ENCODE peak calls at places on chromosomes 16 and 17, in four cellular contexts. X is Panc1, A is OCI-LY7, Y is fibroblast of lung. D is an unnamed sample. For H3K4me1, the result is how much of the 10 kb centered on the place peaks cover.

GRCh38 chr16:23504453-23505179 is 5.7 kb downstream of the GGA2 start:
- DNase-seq in X (peak), A (peak), Y (peak), D (peak)

GRCh38 chr17:14619821-14620220 is 318.9 kb downstream of the HS3ST3B1 start:
- DNase-seq in X (no peak), A (no peak), Y (no peak), D (no peak)

GRCh38 chr17:78127240-78127887 is 1.2 kb downstream of the TMC6 start:
- DNase-seq in X (no peak), A (peak), Y (no peak), D (no peak)

GRCh38 chr16:88975511-88976061 is 1.4 kb downstream of the CBFA2T3 start:
- DNase-seq in X (no peak), A (no peak), Y (no peak), D (no peak)

GRCh38 chr16:66919569-66920472 is 1.1 kb upstream of the CDH16 start:
- DNase-seq in X (no peak), A (no peak), Y (no peak), D (no peak)

GRCh38 chr17:77086433-77087010 is 54.2 kb upstream of the SEC14L1 start:
- DNase-seq in X (peak), A (peak), Y (peak), D (peak)

GRCh38 chr16:8183186-8184099 is 406.9 kb downstream of the TMEM114 start:
- DNase-seq in X (no peak), A (no peak), Y (no peak), D (no peak)

GRCh38 chr17:39538875-39539274 is 68.8 kb downstream of the NEUROD2 start:
- DNase-seq in X (no peak), A (no peak), Y (peak), D (no peak)

GRCh38 chr16:25596194-25596593 is 95.6 kb upstream of the HS3ST4 start:
- DNase-seq in X (no peak), A (no peak), Y (no peak), D (no peak)
- H3K4me1 ChIP-seq in X (under half), A (under half), Y (under half), D (under half)

GRCh38 chr17:19238167-19238505 is 970 bp downstream of the EPN2 start:
- DNase-seq in X (no peak), A (peak), Y (no peak), D (peak)

GRCh38 chr17:19242323-19242722 is 5.2 kb downstream of the EPN2 start:
- DNase-seq in X (no peak), A (no peak), Y (no peak), D (no peak)

GRCh38 chr17:19239544-19239943 is 2.4 kb downstream of the EPN2 start:
- DNase-seq in X (no peak), A (no peak), Y (peak), D (no peak)

GRCh38 chr17:19242926-19243325 is 5.8 kb downstream of the EPN2 start:
- DNase-seq in X (no peak), A (peak), Y (no peak), D (no peak)

GRCh38 chr17:19237389-19238166 is 412 bp downstream of the EPN2 start:
- DNase-seq in X (no peak), A (no peak), Y (no peak), D (peak)
- TF ChIP-seq CTCF in X (no peak), A (peak), Y (no peak), D (peak)

DNA sequence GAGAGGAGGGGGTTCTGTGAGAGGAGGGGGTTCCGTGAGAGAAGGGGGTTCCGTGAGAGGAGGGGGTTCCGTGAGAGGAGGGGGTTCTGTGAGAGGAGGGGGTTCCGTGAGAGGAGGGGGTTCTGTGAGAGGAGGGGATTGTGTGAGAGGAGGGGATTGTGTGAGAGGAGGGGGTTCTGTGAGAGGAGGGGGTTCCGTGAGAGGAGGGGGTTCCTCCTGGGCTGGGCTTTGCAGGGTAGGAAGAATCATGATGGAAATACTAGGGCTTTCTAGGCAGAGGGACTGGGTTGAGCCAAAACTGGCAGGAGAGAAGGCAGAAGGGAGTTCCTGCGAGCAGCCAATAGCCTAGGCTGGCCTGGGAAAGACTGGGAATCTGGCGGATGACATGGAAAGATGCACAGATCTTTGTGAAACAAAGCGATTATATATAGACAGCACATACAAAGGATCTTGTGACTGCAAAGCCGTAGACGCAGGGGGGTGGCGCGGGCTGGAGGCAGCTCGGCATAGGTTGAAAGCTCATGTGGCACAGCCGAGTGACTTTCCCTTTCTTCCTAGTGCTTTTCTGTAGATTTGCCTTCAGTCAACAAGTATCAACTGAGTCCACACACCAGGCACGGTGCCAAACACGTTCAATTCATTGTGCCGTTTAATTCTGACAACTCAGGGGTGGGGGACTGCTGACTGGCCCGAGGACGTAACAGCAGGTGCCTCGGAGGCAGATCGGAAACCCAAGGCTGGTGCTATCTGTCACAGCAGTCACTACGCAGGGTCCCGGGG is 6.3 kb downstream of the PAM16 start:
- DNase-seq in X (no peak), A (no peak), Y (peak), D (no peak)
- H3K4me3 ChIP-seq in X (peak), A (no peak), Y (no peak), D (no peak)

DNA sequence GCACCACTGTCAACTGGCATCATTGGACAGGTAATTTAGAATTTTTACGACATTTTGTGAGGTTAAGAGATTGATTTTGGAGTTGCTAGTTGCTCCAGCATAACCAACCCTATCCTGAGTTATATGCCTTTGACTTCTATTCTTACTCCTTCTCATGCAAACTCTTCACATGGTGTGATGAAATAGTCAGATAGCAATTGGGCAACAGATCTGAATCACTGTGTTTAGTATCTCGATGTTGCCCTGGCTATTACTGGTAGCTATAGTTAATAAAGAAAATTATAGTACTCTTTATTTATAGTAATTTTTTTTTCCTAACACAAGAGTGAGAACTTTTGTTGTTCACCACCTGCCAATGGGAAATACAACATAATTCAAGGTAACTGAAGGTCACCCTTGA is 494.8 kb upstream of the TOM1L1 start:
- DNase-seq in X (no peak), A (no peak), Y (no peak), D (no peak)
- H3K4me1 ChIP-seq in X (under half), A (under half), Y (under half), D (under half)

DNA sequence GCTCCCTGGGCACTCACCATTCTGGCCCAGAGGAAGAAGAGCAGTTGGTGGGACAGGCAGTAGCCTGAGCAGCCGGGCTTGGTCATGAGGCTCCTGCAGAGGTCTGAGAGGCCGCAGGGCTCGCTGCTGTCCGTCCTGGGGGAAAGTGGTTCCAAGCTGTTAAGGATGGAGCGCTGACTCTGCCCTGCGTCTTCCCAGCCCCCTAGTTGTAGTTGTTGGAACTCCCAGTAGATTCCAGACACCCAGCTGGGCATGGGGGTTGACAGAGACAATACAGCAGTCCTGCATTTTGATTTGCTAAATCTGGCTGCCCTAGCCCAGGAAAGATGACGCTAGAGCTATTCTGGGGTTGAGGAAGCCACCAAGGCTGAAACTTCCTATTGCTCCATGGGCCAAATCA is 7.3 kb downstream of the C16orf89 start:
- DNase-seq in X (no peak), A (no peak), Y (peak), D (no peak)
- TF ChIP-seq CTCF in X (peak), A (no peak), Y (no peak), D (no peak)

GRCh38 chr17:56679148-56679766 is 85.8 kb downstream of the NOG start:
- DNase-seq in X (no peak), A (peak), Y (peak), D (no peak)
- H3K4me3 ChIP-seq in X (no peak), A (no peak), Y (peak), D (no peak)

GRCh38 chr17:66272699-66273390 is 29.6 kb upstream of the PRKCA start:
- DNase-seq in X (no peak), A (no peak), Y (peak), D (no peak)

GRCh38 chr17:66271512-66271911 is 30.9 kb upstream of the PRKCA start:
- DNase-seq in X (no peak), A (no peak), Y (no peak), D (no peak)

GRCh38 chr17:66275651-66276050 is 26.8 kb upstream of the PRKCA start:
- DNase-seq in X (peak), A (no peak), Y (peak), D (no peak)

GRCh38 chr17:66276328-66276937 is 26.0 kb upstream of the PRKCA start:
- DNase-seq in X (no peak), A (no peak), Y (peak), D (no peak)

DNA sequence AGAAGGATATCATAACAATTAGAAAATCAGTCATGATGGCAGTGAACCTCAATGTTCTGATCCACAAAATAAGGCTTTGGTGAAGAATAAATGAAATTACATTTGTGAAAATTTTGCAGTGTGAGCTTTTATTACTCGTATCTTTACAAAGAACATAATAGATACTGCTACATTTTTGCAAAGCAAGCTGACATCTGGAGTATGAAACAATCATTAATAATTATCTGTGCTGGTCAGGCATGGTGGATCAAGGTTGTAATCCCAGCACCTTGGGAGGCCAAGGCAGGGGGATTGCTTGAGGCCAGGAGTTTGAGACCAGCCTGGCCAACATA is 29.1 kb upstream of the PRKCA start:
- DNase-seq in X (no peak), A (no peak), Y (no peak), D (no peak)
- H3K4me1 ChIP-seq in X (under half), A (under half), Y (under half), D (under half)

D was measured in tibial artery.